ENCODE peak calls at places on chromosomes 1 and 21, in seven cellular contexts. G is astrocyte of the spinal cord; H is left ventricle myocardium inferior; Q is posterior cingulate gyrus; P is COLO829; V is glomerular endothelial cell; J is stimulated activated CD4-positive, alpha-beta T cell treated with anti-CD3 and anti-CD28 coated beads, TNF-alpha, amount 100 ng/mL, for 4 hours. L is an unnamed sample.

GRCh38 chr1:160204526-160205241 is 500 bp upstream of the PEA15 start:
- DNase-seq in G (no peak), H (no peak), Q (no peak), P (no peak), V (no peak), J (no peak), L (no peak)

GRCh38 chr21:14358775-14359174 is 24.2 kb downstream of the HSPA13 start:
- DNase-seq in G (no peak), H (no peak), Q (no peak), P (no peak), V (no peak), J (no peak), L (no peak)

GRCh38 chr1:232556336-232556735 is 73.6 kb downstream of the SIPA1L2 start:
- DNase-seq in G (no peak), H (no peak), Q (no peak), P (no peak), V (no peak), J (no peak), L (no peak)

GRCh38 chr1:40606160-40606559 is 59.3 kb downstream of the RIMS3 start:
- DNase-seq in G (no peak), H (no peak), Q (no peak), P (no peak), V (no peak), J (no peak), L (no peak)

GRCh38 chr1:10759413-10760200 is 36.8 kb downstream of the CASZ1 start:
- DNase-seq in G (no peak), H (no peak), Q (no peak), P (no peak), V (no peak), J (no peak), L (no peak)

GRCh38 chr1:156705321-156705917 is at the start of gene CRABP2:
- DNase-seq in G (no peak), H (no peak), Q (no peak), P (no peak), V (no peak), J (no peak), L (peak)

GRCh38 chr1:11929849-11930248 is 3.6 kb upstream of the KIAA2013 start:
- DNase-seq in G (peak), H (peak), Q (peak), P (peak), V (no peak), J (no peak), L (peak)

GRCh38 chr1:232543194-232543593 is 86.7 kb downstream of the SIPA1L2 start:
- DNase-seq in G (no peak), H (no peak), Q (no peak), P (no peak), V (no peak), J (no peak), L (no peak)

GRCh38 chr1:219650880-219651279 is 38.0 kb upstream of the ZC3H11B start:
- DNase-seq in G (peak), H (no peak), Q (no peak), P (no peak), V (no peak), J (no peak), L (no peak)

GRCh38 chr1:171486048-171486519 is 754 bp downstream of the PRRC2C start:
- DNase-seq in G (peak), H (no peak), Q (no peak), P (peak), V (no peak), J (peak), L (peak)

GRCh38 chr21:45991606-45992301 is 10.2 kb downstream of the COL6A1 start:
- DNase-seq in G (no peak), H (peak), Q (no peak), P (no peak), V (no peak), J (no peak), L (no peak)

GRCh38 chr21:35220301-35220700 is 171.2 kb upstream of the RUNX1 start:
- DNase-seq in G (no peak), H (no peak), Q (no peak), P (no peak), V (no peak), J (no peak), L (no peak)

GRCh38 chr1:17586172-17586963 is 46.9 kb downstream of the ARHGEF10L start:
- DNase-seq in G (peak), H (no peak), Q (no peak), P (no peak), V (no peak), J (no peak), L (no peak)

GRCh38 chr1:23424171-23424959 is at the start of gene TCEA3:
- DNase-seq in G (no peak), H (peak), Q (no peak), P (no peak), V (no peak), J (no peak), L (peak)